ENCODE peak calls at places on chromosome 20, in four cellular contexts. N is astrocyte of the cerebellum, Z is GM20000, O is ovary. P is an unnamed sample.

GRCh38 chr20:1334761-1335160 is 5.8 kb upstream of the SDCBP2 start:
- DNase-seq in N (no peak), O (no peak), Z (no peak), P (no peak)

GRCh38 chr20:34472246-34472925 is 43.8 kb upstream of the DYNLRB1 start:
- DNase-seq in Z (no peak), O (no peak), N (no peak), P (peak; percentile 10)

GRCh38 chr20:6040958-6041807 is 12.7 kb downstream of the LRRN4 start:
- DNase-seq in N (no peak), Z (no peak), O (no peak), P (no peak)

GRCh38 chr20:45998337-45998736 is 10.4 kb upstream of the MMP9 start:
- DNase-seq in Z (no peak), O (no peak), N (no peak), P (no peak)

GRCh38 chr20:46572181-46572580 is 21.7 kb upstream of the OCSTAMP start:
- DNase-seq in Z (no peak), N (no peak), O (no peak), P (no peak)

GRCh38 chr20:29741894-29742698 is 1515.4 kb upstream of the DEFB115 start:
- DNase-seq in N (no peak), O (no peak), Z (peak; percentile 46), P (no peak)

GRCh38 chr20:13301596-13301995 is 80.5 kb downstream of the ISM1 start:
- DNase-seq in O (no peak), N (no peak), Z (no peak), P (no peak)

GRCh38 chr20:42678895-42679294 is 510.8 kb downstream of the PTPRT start:
- DNase-seq in Z (no peak), O (no peak), N (no peak), P (no peak)

GRCh38 chr20:728022-728944 is 40.0 kb downstream of the SLC52A3 start:
- DNase-seq in Z (peak; percentile 81), O (no peak), N (no peak), P (no peak)

GRCh38 chr20:63736893-63737689 is 627 bp downstream of the LIME1 start:
- DNase-seq in Z (peak; percentile 66), N (no peak), O (no peak), P (no peak)

GRCh38 chr20:39849664-39850063 is 839.4 kb downstream of the MAFB start:
- DNase-seq in Z (no peak), O (peak; percentile 69), N (peak; percentile 81), P (peak; percentile 74)

GRCh38 chr20:31670371-31671228 is 32.9 kb downstream of the COX4I2 start:
- DNase-seq in Z (no peak), O (no peak), N (no peak), P (no peak)

GRCh38 chr20:57959018-57959417 is 249.2 kb upstream of the PMEPA1 start:
- DNase-seq in O (no peak), N (no peak), Z (no peak), P (no peak)

GRCh38 chr20:31811198-31811597 is 8.0 kb upstream of the MYLK2 start:
- DNase-seq in Z (no peak), O (no peak), N (no peak), P (no peak)

GRCh38 chr20:53677447-53678314 is 84.0 kb upstream of the ZNF217 start:
- DNase-seq in Z (no peak), N (no peak), O (no peak), P (no peak)

GRCh38 chr20:47278907-47279348 is 77.6 kb downstream of the ZMYND8 start:
- DNase-seq in Z (no peak), N (no peak), O (no peak), P (no peak)

GRCh38 chr20:35145141-35145564 is 2.0 kb downstream of the EDEM2 start:
- DNase-seq in Z (peak; percentile 63), N (peak; percentile 42), O (no peak), P (peak; percentile 31)

GRCh38 chr20:59063358-59064213 is 21.0 kb upstream of the PRELID3B start:
- DNase-seq in Z (no peak), O (peak; percentile 11), N (no peak), P (no peak)

GRCh38 chr20:20677186-20677585 is 35.3 kb downstream of the RALGAPA2 start:
- DNase-seq in N (peak; percentile 86), Z (no peak), O (no peak), P (peak; percentile 7)

GRCh38 chr20:58086763-58087566 is 141.5 kb downstream of the ANKRD60 start:
- DNase-seq in O (no peak), Z (peak; percentile 46), N (no peak), P (no peak)

GRCh38 chr20:13147071-13147961 is 73.8 kb upstream of the ISM1 start:
- DNase-seq in Z (no peak), N (no peak), O (peak; percentile 10), P (no peak)

DNA sequence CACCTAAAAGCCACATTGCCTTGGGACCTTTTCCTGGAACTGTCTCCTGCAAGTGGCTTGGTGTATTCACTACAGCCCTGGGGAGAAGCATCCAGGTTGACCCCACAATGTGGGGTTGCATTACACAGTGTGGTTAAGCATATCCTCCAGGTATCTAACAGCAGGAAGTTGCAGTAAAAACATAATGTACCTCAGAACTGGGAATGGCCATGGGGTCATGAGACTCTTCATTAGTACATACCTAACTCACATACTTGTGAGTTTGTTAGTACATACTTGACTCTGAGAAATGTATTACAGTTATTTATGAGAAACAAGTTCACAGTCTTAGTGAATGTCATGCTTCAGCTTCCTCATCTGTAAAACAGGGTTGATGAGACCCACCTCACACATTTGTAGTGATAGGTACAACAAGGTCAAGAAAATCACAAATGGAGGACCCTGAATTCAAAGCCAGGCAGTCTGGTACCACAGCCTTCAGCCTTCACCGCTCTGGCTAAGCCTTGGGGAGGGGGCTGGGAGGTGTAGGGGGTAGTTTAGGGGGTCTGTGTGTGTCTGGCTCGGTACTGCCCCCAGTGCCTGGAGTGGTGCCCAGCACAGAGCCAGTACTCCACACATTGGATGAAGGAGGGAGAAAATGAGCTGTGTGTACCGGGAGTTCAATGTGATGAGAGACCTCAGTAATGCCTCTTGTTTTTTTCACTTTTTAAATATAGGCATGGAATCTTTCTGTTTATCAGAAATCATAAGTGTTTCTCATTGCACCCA is 53.0 kb downstream of the KAT14 start:
- DNase-seq in Z (no peak), N (no peak), O (no peak), P (peak; percentile 9)
- TF ChIP-seq CTCF in Z (no peak), N (no peak), O (no peak), P (no peak)

DNA sequence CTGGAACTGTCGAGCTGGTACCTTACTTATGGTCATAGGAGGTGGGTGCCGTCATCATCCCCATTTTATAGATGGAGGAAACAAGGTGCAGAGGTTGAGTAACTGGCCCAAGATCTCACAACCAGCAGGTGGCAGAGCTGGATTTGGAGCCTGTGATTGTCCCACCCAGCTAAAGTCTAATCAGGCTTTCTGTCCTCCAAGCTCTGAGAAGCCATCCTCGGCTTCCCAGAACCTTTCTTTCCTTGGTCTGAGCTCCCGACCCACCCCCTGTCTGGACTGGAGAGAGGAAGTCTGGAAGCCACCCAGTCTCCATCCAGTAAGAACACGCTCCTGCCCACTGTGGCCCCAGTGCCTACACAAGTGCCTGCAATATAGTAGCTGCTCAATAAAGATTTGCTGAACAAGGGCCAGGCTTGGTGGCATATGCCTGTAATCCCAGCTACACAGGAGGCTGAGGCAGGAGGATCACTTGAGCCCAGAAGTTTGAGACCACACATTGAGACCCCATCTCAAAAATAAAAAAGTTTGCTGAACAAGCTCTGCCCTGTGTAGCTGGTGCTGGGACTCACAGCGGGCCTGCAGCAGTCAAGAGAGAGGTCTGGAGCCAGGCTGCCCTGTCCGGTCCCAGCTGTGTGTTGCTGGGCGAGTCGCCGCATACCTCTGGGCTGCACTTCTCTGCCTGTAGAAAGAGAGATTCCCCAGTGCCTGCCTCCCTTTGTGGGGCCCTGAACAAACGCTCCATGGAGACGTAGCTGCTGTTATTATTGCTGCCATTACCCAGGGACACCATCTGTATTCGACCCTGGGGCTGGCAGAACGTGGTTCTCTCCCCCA is 32.5 kb upstream of the DLGAP4 start:
- DNase-seq in N (no peak), O (no peak), Z (peak; percentile 44), P (no peak)
- TF ChIP-seq CTCF in N (peak; percentile 34), O (no peak), Z (no peak), P (peak; percentile 10)

DNA sequence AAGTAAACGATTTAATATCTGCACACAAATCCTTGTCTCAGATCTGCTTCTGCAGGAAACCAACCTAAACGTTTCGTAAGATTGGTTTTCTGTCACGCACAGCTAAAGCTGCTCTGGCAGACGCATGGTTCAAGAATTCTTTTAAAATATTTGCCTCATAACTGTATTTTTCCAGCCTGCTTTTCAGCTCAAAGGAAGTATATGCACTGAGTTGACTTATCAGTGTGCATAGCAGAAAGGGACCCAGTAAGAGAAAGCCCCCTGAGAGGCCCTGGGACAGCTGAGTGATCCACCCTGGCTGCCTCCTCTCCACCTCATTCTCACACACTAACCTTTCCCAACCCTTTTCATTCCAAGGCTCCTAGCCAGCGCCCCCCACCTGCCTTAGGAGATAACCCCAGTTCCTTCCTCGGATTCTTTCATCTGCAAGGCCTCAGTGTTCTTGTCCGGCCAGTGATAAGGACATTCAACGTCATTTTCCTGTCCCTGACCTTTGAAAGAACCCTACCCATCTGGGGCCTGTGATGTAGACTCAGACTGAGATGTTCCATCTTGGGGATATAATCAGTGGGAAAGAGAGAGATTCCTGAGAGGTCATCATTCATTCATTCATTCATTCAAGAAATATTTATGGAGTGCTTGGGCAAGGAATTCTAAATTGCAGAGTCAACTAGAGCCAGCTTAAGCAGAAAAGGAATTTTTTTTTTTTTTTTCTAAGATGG is 22.4 kb upstream of the SLC9A8 start:
- DNase-seq in N (no peak), Z (no peak), O (peak; percentile 78), P (peak; percentile 29)
- TF ChIP-seq CTCF in N (no peak), Z (no peak), O (no peak), P (no peak)

GRCh38 chr20:62649140-62649539 is 6.8 kb downstream of the SLCO4A1 start:
- DNase-seq in Z (no peak), N (no peak), O (no peak), P (no peak)

GRCh38 chr20:62647521-62648317 is 5.4 kb downstream of the SLCO4A1 start:
- DNase-seq in N (no peak), O (peak; percentile 93), Z (no peak), P (no peak)

GRCh38 chr20:62650551-62651284 is 8.4 kb downstream of the SLCO4A1 start:
- DNase-seq in N (no peak), Z (no peak), O (no peak), P (no peak)

GRCh38 chr20:62646851-62647520 is 4.7 kb downstream of the SLCO4A1 start:
- DNase-seq in Z (no peak), O (no peak), N (no peak), P (no peak)

DNA sequence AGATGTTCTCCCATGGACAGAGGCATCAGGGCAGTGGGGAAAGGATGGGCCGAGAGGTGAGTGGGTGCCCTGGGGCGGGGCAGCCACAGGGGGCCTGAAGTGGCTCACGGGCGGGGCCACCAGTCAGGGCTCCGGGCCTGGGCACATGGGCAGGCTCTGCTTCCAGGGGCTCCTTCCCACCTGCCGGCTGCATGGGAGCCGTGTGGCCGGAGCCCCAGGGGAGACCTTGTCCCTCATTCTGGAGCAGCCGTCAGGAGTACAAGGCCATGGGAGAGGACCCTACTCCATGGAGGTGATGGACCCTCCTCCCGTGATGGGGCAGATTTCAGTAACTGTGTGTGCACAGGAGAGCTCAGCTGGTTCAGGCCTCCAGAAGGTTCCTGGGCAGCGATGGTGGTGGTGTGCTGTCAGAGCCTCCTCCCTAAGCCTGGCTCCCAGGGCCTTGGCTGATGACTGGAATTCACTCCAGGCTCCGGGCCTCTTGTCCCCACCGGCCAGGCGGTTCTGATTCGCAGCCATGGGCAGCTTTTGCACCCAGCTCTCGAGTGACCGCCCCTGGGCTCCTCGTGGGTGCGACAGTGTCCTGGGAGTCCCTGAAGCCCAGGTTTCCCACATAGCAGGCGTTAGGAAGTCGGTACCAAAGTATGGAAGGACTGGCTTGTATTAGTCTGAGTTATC is 6.2 kb downstream of the SLCO4A1 start:
- DNase-seq in Z (no peak), O (no peak), N (no peak), P (no peak)
- TF ChIP-seq CTCF in Z (no peak), O (no peak), N (no peak), P (no peak)